ENCODE peak calls at places on chromosomes 12 and 14, in four cellular contexts. W is astrocyte, T is cardiac muscle cell, J is HCT116. V is an unnamed sample. For H3K4me1, the result is how much of the 10 kb centered on the place peaks cover.

GRCh38 chr14:100376751-100377171 is 53.6 kb downstream of the SLC25A47 start:
- DNase-seq in W (no peak), T (peak), J (no peak), V (no peak)

GRCh38 chr14:51386983-51387730 is 147.1 kb downstream of the TMX1 start:
- DNase-seq in W (no peak), T (peak), J (no peak), V (no peak)

GRCh38 chr12:42737364-42737763 is 147.8 kb upstream of the PRICKLE1 start:
- DNase-seq in W (no peak), T (no peak), J (no peak), V (no peak)

GRCh38 chr12:101616027-101616494 is 21.3 kb downstream of the MYBPC1 start:
- DNase-seq in W (no peak), T (peak), J (no peak), V (no peak)

GRCh38 chr14:24678801-24679247 is 44.8 kb upstream of the GZMB start:
- DNase-seq in W (peak), T (peak), J (peak), V (no peak)

GRCh38 chr14:63164108-63164683 is 40.0 kb upstream of the RHOJ start:
- DNase-seq in W (peak), T (no peak), J (no peak), V (no peak)

GRCh38 chr14:43687866-43688265 is 819.2 kb downstream of the FSCB start:
- DNase-seq in W (peak), T (peak), J (no peak), V (no peak)

GRCh38 chr14:37587881-37588666 is 7.0 kb downstream of the FOXA1 start:
- DNase-seq in W (no peak), T (no peak), J (no peak), V (no peak)

GRCh38 chr12:50402270-50403000 is 1.8 kb downstream of the LARP4 start:
- DNase-seq in W (no peak), T (no peak), J (no peak), V (no peak)

GRCh38 chr14:35122696-35123387 is 490 bp downstream of the PRORP start:
- DNase-seq in W (peak), T (peak), J (no peak), V (no peak)

GRCh38 chr14:60506010-60506409 is 2.9 kb upstream of the SIX6 start:
- DNase-seq in W (no peak), T (no peak), J (no peak), V (no peak)

GRCh38 chr12:104682790-104683279 is 226.1 kb downstream of the CHST11 start:
- DNase-seq in W (no peak), T (no peak), J (no peak), V (no peak)

GRCh38 chr14:45868377-45868776 is 615.4 kb upstream of the MIS18BP1 start:
- DNase-seq in W (no peak), T (no peak), J (no peak), V (no peak)

GRCh38 chr12:52551466-52551865 is 1.5 kb downstream of the KRT71 start:
- DNase-seq in W (no peak), T (no peak), J (no peak), V (no peak)

GRCh38 chr12:83005534-83006197 is 319.0 kb downstream of the TMTC2 start:
- DNase-seq in W (no peak), T (no peak), J (no peak), V (no peak)

GRCh38 chr12:120847392-120848157 is 56.6 kb downstream of the SPPL3 start:
- DNase-seq in W (no peak), T (no peak), J (peak), V (no peak)

GRCh38 chr14:100836961-100837811 is 11.3 kb downstream of the MEG3 start:
- DNase-seq in W (no peak), T (no peak), J (no peak), V (no peak)

GRCh38 chr12:92554316-92554905 is 148.4 kb upstream of the PLEKHG7 start:
- DNase-seq in W (no peak), T (no peak), J (no peak), V (no peak)

GRCh38 chr14:70245026-70245425 is 56.3 kb upstream of the SLC8A3 start:
- DNase-seq in W (no peak), T (no peak), J (no peak), V (no peak)

GRCh38 chr12:56529656-56530055 is 8.0 kb downstream of the RBMS2 start:
- DNase-seq in W (no peak), T (peak), J (no peak), V (no peak)

GRCh38 chr12:3520711-3521110 is 29.7 kb downstream of the PRMT8 start:
- DNase-seq in W (no peak), T (no peak), J (no peak), V (no peak)

GRCh38 chr12:59079472-59079871 is 159.2 kb upstream of the LRIG3 start:
- DNase-seq in W (no peak), T (no peak), J (no peak), V (no peak)

GRCh38 chr12:47397664-47398281 is 308.1 kb downstream of the RPAP3 start:
- DNase-seq in W (peak), T (peak), J (peak), V (no peak)

GRCh38 chr12:93741741-93742085 is 64.5 kb downstream of the CRADD start:
- DNase-seq in W (no peak), T (peak), J (no peak), V (peak)

GRCh38 chr14:26765768-26766550 is 168.1 kb upstream of the NOVA1 start:
- DNase-seq in W (peak), T (peak), J (no peak), V (no peak)

GRCh38 chr14:73058923-73059311 is 583 bp downstream of the RBM25 start:
- DNase-seq in W (peak), T (peak), J (no peak), V (peak)

GRCh38 chr14:19754172-19754571 is 10.8 kb downstream of the OR4Q3 start:
- DNase-seq in W (no peak), T (no peak), J (no peak), V (no peak)

GRCh38 chr12:52224154-52224553 is 8.9 kb upstream of the KRT7 start:
- DNase-seq in W (no peak), T (peak), J (no peak), V (no peak)

GRCh38 chr14:49461529-49462401 is 124.4 kb downstream of the RPS29 start:
- DNase-seq in W (peak), T (peak), J (peak), V (peak)

GRCh38 chr14:58663494-58664111 is 25.8 kb downstream of the DACT1 start:
- DNase-seq in W (peak), T (peak), J (no peak), V (no peak)

GRCh38 chr14:104281768-104282301 is 143.4 kb downstream of the KIF26A start:
- DNase-seq in W (no peak), T (no peak), J (no peak), V (no peak)

GRCh38 chr12:613996-614726 is 49.1 kb downstream of the NINJ2 start:
- DNase-seq in W (no peak), T (peak), J (no peak), V (no peak)

GRCh38 chr14:95296595-95297365 is 22.9 kb downstream of the CLMN start:
- DNase-seq in W (no peak), T (no peak), J (no peak), V (no peak)

GRCh38 chr12:22312336-22312735 is 22.2 kb downstream of the ST8SIA1 start:
- DNase-seq in W (peak), T (peak), J (no peak), V (no peak)

GRCh38 chr14:69901113-69901951 is 22.1 kb downstream of the SMOC1 start:
- DNase-seq in W (no peak), T (peak), J (no peak), V (no peak)

GRCh38 chr12:101697930-101698781 is 716 bp downstream of the CHPT1 start:
- DNase-seq in W (peak), T (peak), J (no peak), V (peak)

GRCh38 chr12:83067981-83068380 is 381.3 kb downstream of the TMTC2 start:
- DNase-seq in W (no peak), T (no peak), J (no peak), V (no peak)

GRCh38 chr12:15364221-15365170 is 42.2 kb downstream of the PTPRO start:
- DNase-seq in W (peak), T (peak), J (no peak), V (no peak)

GRCh38 chr12:2170376-2170775 is 117.6 kb downstream of the CACNA1C start:
- DNase-seq in W (peak), T (peak), J (no peak), V (no peak)

GRCh38 chr12:57521475-57522018 is 1.1 kb upstream of the MBD6 start:
- DNase-seq in W (peak), T (peak), J (no peak), V (peak)

GRCh38 chr12:46260153-46260912 is 8.5 kb downstream of the SLC38A1 start:
- DNase-seq in W (peak), T (peak), J (no peak), V (no peak)
- H3K27ac ChIP-seq in W (peak), T (peak), J (no peak), V (no peak)

DNA sequence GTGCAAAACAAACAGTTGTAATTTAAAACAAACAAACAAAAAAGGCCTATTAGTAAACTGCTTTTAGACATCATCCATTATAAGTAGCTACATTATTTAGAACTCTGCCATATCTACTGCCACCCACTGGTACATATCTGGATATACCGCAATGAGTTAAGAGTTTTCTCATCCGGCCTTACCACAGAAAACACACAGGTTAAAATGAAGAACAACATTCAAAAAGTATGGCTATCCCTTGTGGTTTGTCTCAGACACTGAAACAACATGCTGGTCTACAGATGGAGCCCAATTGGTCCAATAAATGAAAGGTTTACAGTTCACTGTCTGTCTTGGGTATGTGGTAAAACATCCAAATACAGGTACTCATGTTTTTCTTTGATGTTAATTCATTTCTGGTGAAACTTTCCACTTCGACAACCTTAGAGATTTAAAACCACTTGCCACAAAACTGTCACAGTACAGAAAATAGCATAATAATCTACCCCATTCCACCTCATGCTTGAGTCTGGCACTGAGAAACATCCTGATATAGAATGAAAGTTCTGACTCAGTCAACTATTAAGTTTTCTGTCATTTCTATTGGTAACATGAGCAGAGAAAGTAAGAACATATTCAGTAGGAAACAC is 354.3 kb downstream of the CEP128 start:
- DNase-seq in W (peak), T (peak), J (peak), V (no peak)
- TF ChIP-seq CTCF in W (peak), T (peak), J (peak), V (no peak)

GRCh38 chr14:93789366-93790130 is 1.3 kb upstream of the PRIMA1 start:
- DNase-seq in W (no peak), T (no peak), J (no peak), V (no peak)
- H3K4me1 ChIP-seq in W (under half), T (under half), J (under half), V (under half)

GRCh38 chr12:105892362-105892910 is 246.3 kb downstream of the NUAK1 start:
- DNase-seq in W (no peak), T (no peak), J (no peak), V (no peak)

GRCh38 chr12:105899589-105899988 is 239.2 kb downstream of the NUAK1 start:
- DNase-seq in W (no peak), T (peak), J (no peak), V (no peak)

DNA sequence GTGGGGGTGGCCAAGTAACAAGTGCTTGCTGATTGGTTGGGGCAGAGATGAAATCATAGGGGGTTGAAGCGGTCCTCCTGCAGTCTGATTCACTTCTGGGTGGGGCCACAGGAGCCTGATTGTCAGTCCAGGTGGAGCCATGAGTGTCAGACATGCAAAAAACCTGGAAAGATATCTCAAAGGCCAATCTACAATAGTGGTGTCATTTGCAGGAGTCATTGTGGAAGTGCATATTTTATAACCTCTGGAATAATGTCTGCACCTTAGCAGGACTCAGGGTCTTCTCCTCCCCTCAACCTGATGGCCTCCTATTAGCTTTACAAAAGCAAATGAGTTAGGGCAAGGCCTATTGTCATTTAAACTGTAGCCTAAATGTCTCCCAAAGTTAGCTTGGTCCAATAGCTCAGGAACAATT is 241.4 kb downstream of the NUAK1 start:
- DNase-seq in W (no peak), T (no peak), J (no peak), V (no peak)
- H3K27ac ChIP-seq in W (no peak), T (no peak), J (no peak), V (no peak)

GRCh38 chr12:87259405-87259804 is 769.8 kb downstream of the C12orf50 start:
- DNase-seq in W (no peak), T (peak), J (no peak), V (no peak)
- TF ChIP-seq CTCF in W (no peak), T (no peak), J (no peak), V (no peak)

DNA sequence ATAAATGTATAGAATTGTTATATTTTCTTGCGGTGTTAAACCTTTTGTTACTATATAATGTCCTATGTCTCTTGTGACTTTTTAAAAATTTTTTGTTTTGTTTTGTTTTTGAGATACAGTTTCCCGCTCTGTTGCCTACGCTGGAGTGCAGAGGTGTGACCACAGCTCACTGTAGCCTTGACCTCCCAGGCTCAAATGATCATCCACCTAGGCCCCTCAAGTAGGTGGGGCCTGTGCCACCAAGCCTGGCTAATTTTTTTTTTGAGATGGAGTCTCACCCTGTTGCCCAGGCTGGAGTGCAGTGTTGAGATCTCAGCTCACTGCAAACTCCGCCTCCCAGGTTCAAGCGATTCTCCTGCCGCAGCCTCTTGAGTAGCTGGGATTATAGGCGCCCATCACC is 26.5 kb upstream of the RCOR1 start:
- DNase-seq in W (no peak), T (no peak), J (no peak), V (no peak)
- H3K4me1 ChIP-seq in W (under half), T (under half), J (under half), V (under half)

DNA sequence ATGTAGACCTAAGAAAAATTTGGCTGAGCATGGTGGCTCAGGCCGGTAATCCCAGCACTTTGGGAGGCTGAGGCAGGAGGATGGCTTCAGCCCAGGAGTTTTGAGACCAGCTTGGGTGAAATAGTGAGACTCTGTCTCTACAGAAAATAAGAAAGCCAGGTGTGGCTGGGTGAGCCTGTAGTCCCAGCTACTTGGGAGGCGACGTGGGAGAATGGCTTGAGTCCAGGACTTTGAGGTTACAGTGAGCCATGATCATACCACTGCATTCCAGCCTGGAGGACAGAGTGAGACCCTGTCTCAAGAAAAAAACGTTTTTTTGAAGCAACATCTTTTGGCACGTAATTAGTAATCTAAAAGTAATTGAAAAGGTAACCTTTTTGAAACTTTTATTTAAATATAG is 70.9 kb downstream of the FERMT2 start:
- DNase-seq in W (peak), T (peak), J (no peak), V (no peak)
- H3K27ac ChIP-seq in W (peak), T (no peak), J (no peak), V (no peak)

GRCh38 chr12:124564232-124564958 is 3.0 kb downstream of the NCOR2 start:
- DNase-seq in W (no peak), T (no peak), J (no peak), V (no peak)
- TF ChIP-seq CTCF in W (no peak), T (no peak), J (no peak), V (no peak)

V was measured in pancreas.